ENCODE peak calls at places on chromosome 3, in ten cellular contexts. H is fibroblast of pulmonary artery, K is C1 segment of cervical spinal cord, T is iPS-NIHi11, A is hepatic stellate cell, R is dorsolateral prefrontal cortex, F is neural progenitor cell, J is Ammon's horn, Y is HT-29, Z is H4. W is an unnamed sample.

GRCh38 chr3:106296111-106296510 is 427.3 kb upstream of the CBLB start:
- DNase-seq in H (no peak), K (no peak), T (no peak), A (no peak), R (no peak), F (peak; percentile 10), J (no peak), Y (no peak), Z (no peak), W (no peak)

GRCh38 chr3:194928831-194929594 is 243.3 kb downstream of the FAM43A start:
- DNase-seq in H (peak; percentile 27), K (no peak), T (peak; percentile 67), A (no peak), R (no peak), F (peak; percentile 33), J (peak; percentile 45), Y (no peak), Z (no peak), W (no peak)

GRCh38 chr3:127158614-127159221 is 34.2 kb upstream of the PRR23E start:
- DNase-seq in H (peak; percentile 28), K (no peak), T (peak; percentile 92), A (no peak), R (no peak), F (peak; percentile 93), J (no peak), Y (peak; percentile 19), Z (no peak), W (no peak)

GRCh38 chr3:194046995-194047681 is 88.8 kb upstream of the HES1 start:
- DNase-seq in H (no peak), K (peak; percentile 72), T (no peak), A (no peak), R (peak; percentile 57), F (no peak), J (peak; percentile 85), Y (peak; percentile 67), Z (no peak), W (peak; percentile 85)

GRCh38 chr3:87495946-87496345 is 219.6 kb upstream of the POU1F1 start:
- DNase-seq in H (no peak), K (no peak), T (no peak), A (no peak), R (no peak), F (no peak), J (no peak), Y (no peak), Z (no peak), W (no peak)

GRCh38 chr3:43418601-43419272 is 132.4 kb downstream of the SNRK start:
- DNase-seq in H (peak; percentile 95), K (no peak), T (no peak), A (no peak), R (no peak), F (no peak), J (no peak), Y (no peak), Z (no peak), W (no peak)

GRCh38 chr3:183378008-183378407 is 50.4 kb downstream of the MCF2L2 start:
- DNase-seq in H (no peak), K (no peak), T (no peak), A (no peak), R (no peak), F (no peak), J (no peak), Y (peak; percentile 12), Z (no peak), W (no peak)

GRCh38 chr3:64815691-64816225 is 128.0 kb upstream of the ADAMTS9 start:
- DNase-seq in H (peak; percentile 39), K (no peak), T (no peak), A (no peak), R (no peak), F (no peak), J (no peak), Y (no peak), Z (no peak), W (no peak)

GRCh38 chr3:38482951-38483350 is 13.2 kb upstream of the EXOG start:
- DNase-seq in H (no peak), K (no peak), T (no peak), A (no peak), R (no peak), F (no peak), J (no peak), Y (no peak), Z (no peak), W (no peak)

GRCh38 chr3:2948882-2949281 is 161.3 kb downstream of the IL5RA start:
- DNase-seq in H (no peak), K (no peak), T (no peak), A (no peak), R (no peak), F (no peak), J (no peak), Y (no peak), Z (no peak), W (no peak)

GRCh38 chr3:129312021-129312639 is 33.5 kb downstream of the HMCES start:
- DNase-seq in H (no peak), K (no peak), T (no peak), A (no peak), R (no peak), F (no peak), J (no peak), Y (no peak), Z (no peak), W (no peak)

GRCh38 chr3:148429206-148429605 is 268.5 kb upstream of the AGTR1 start:
- DNase-seq in H (no peak), K (no peak), T (no peak), A (no peak), R (no peak), F (no peak), J (no peak), Y (no peak), Z (no peak), W (no peak)

GRCh38 chr3:134392336-134392983 is 18.2 kb upstream of the AMOTL2 start:
- DNase-seq in H (peak; percentile 55), K (no peak), T (no peak), A (no peak), R (no peak), F (no peak), J (no peak), Y (no peak), Z (no peak), W (no peak)

GRCh38 chr3:65436580-65436979 is 602.1 kb downstream of the MAGI1 start:
- DNase-seq in H (peak; percentile 20), K (no peak), T (peak; percentile 24), A (no peak), R (no peak), F (peak; percentile 63), J (peak; percentile 67), Y (peak; percentile 5), Z (peak; percentile 39), W (no peak)

GRCh38 chr3:17742837-17743659 is 617 bp upstream of the TBC1D5 start:
- DNase-seq in H (no peak), K (no peak), T (no peak), A (no peak), R (peak; percentile 94), F (no peak), J (peak; percentile 97), Y (no peak), Z (no peak), W (peak; percentile 97)

GRCh38 chr3:189142527-189142926 is 29.2 kb upstream of the TPRG1 start:
- DNase-seq in H (no peak), K (no peak), T (no peak), A (no peak), R (no peak), F (no peak), J (no peak), Y (no peak), Z (no peak), W (no peak)

GRCh38 chr3:44090036-44090435 is 151.7 kb upstream of the TOPAZ1 start:
- DNase-seq in H (no peak), K (no peak), T (no peak), A (no peak), R (no peak), F (no peak), J (no peak), Y (no peak), Z (no peak), W (no peak)

GRCh38 chr3:41118461-41119385 is 80.6 kb upstream of the CTNNB1 start:
- DNase-seq in H (no peak), K (no peak), T (no peak), A (no peak), R (no peak), F (no peak), J (no peak), Y (peak; percentile 14), Z (no peak), W (no peak)

GRCh38 chr3:187139126-187139894 is at the start of gene RPL39L:
- DNase-seq in H (peak; percentile 87), K (peak; percentile 56), T (peak; percentile 92), A (peak; percentile 91), R (peak; percentile 63), F (peak; percentile 90), J (peak; percentile 87), Y (no peak), Z (peak; percentile 87), W (peak; percentile 81)

GRCh38 chr3:110314512-110315114 is 757.0 kb upstream of the NECTIN3 start:
- DNase-seq in H (peak; percentile 71), K (no peak), T (peak; percentile 66), A (peak; percentile 4), R (peak; percentile 17), F (peak; percentile 66), J (peak; percentile 71), Y (peak; percentile 88), Z (peak; percentile 60), W (peak; percentile 59)

GRCh38 chr3:1092061-1092460 is 763 bp upstream of the CNTN6 start:
- DNase-seq in H (no peak), K (no peak), T (no peak), A (no peak), R (no peak), F (no peak), J (no peak), Y (no peak), Z (no peak), W (no peak)

GRCh38 chr3:14491396-14492190 is 48.5 kb downstream of the GRIP2 start:
- DNase-seq in H (no peak), K (no peak), T (no peak), A (no peak), R (no peak), F (no peak), J (no peak), Y (no peak), Z (no peak), W (no peak)

GRCh38 chr3:178699810-178700209 is 163.6 kb downstream of the KCNMB2 start:
- DNase-seq in H (no peak), K (no peak), T (no peak), A (no peak), R (no peak), F (no peak), J (no peak), Y (no peak), Z (no peak), W (no peak)

GRCh38 chr3:49500408-49501257 is 30.6 kb downstream of the DAG1 start:
- DNase-seq in H (peak; percentile 96), K (no peak), T (no peak), A (peak; percentile 89), R (peak; percentile 35), F (no peak), J (peak; percentile 71), Y (peak; percentile 18), Z (peak; percentile 87), W (peak; percentile 53)

GRCh38 chr3:184562875-184563568 is 1.4 kb downstream of the EPHB3 start:
- DNase-seq in H (no peak), K (no peak), T (no peak), A (no peak), R (no peak), F (peak; percentile 61), J (peak; percentile 57), Y (no peak), Z (no peak), W (no peak)

W was measured in stomach.